ENCODE peak calls at places on chromosomes 4 and X, in six cellular contexts. U is uterus, S is sigmoid colon, J is spleen, G is lower leg skin, Z is IMR-90. V is an unnamed sample.

GRCh38 chr4:74206088-74206826 is 48.3 kb downstream of the MTHFD2L start:
- DNase-seq in G (no peak), Z (peak), U (no peak), J (no peak), S (no peak), V (no peak)

GRCh38 chr4:112765317-112765989 is 128.5 kb downstream of the LARP7 start:
- DNase-seq in S (no peak), U (no peak), G (no peak), Z (peak), J (no peak), V (no peak)

GRCh38 chr4:33715996-33716395 is 2528.3 kb downstream of the ARAP2 start:
- DNase-seq in S (no peak), J (no peak), U (no peak), Z (no peak), G (peak), V (no peak)

GRCh38 chr4:22428441-22428840 is 87.4 kb downstream of the ADGRA3 start:
- DNase-seq in G (no peak), U (no peak), S (no peak), Z (no peak), J (no peak), V (no peak)

GRCh38 chr4:76605099-76605563 is 170.1 kb downstream of the SHROOM3 start:
- DNase-seq in S (no peak), Z (peak), U (no peak), J (no peak), G (no peak), V (no peak)

GRCh38 chrX:107750263-107750662 is 25.3 kb downstream of the TSC22D3 start:
- DNase-seq in S (no peak), J (no peak), Z (no peak), U (no peak), G (no peak), V (no peak)

GRCh38 chr4:41594439-41594838 is 56.5 kb downstream of the LIMCH1 start:
- DNase-seq in G (no peak), U (peak), Z (no peak), J (no peak), S (peak), V (peak)

GRCh38 chr4:38663801-38664703 is at the start of gene KLF3:
- DNase-seq in J (peak), G (peak), Z (peak), S (peak), U (peak), V (peak)

GRCh38 chr4:183101956-183102480 is 3.0 kb downstream of the WWC2 start:
- DNase-seq in J (no peak), S (no peak), Z (no peak), G (no peak), U (no peak), V (no peak)

GRCh38 chr4:88318751-88319350 is 34.5 kb upstream of the PPM1K start:
- DNase-seq in S (no peak), G (no peak), J (no peak), U (no peak), Z (no peak), V (no peak)

GRCh38 chrX:115650916-115651315 is 89.9 kb downstream of the PLS3 start:
- DNase-seq in S (no peak), U (peak), Z (peak), J (peak), G (no peak), V (no peak)

GRCh38 chr4:109411964-109412363 is 21.7 kb upstream of the SEC24B start:
- DNase-seq in S (no peak), G (no peak), Z (no peak), U (no peak), J (no peak), V (no peak)

GRCh38 chr4:42369489-42369888 is 27.8 kb upstream of the SHISA3 start:
- DNase-seq in U (no peak), J (no peak), S (no peak), G (no peak), Z (no peak), V (no peak)

GRCh38 chr4:82561745-82562552 is at the start of gene TMEM150C:
- DNase-seq in Z (no peak), J (no peak), S (no peak), G (no peak), U (no peak), V (no peak)

GRCh38 chrX:40132751-40133150 is 35.0 kb upstream of the BCOR start:
- DNase-seq in S (peak), G (peak), J (no peak), U (peak), Z (peak), V (peak)

GRCh38 chr4:141636077-141636770 is at the start of gene IL15:
- DNase-seq in U (peak), Z (peak), G (peak), J (peak), S (peak), V (peak)

GRCh38 chrX:17682259-17682658 is 55.0 kb upstream of the SCML1 start:
- DNase-seq in J (no peak), G (no peak), Z (no peak), S (no peak), U (no peak), V (no peak)

GRCh38 chr4:30380404-30380998 is 339.7 kb upstream of the PCDH7 start:
- DNase-seq in J (no peak), Z (peak), S (no peak), U (no peak), G (no peak), V (no peak)

GRCh38 chr4:77600521-77601451 is 4.8 kb upstream of the CXCL13 start:
- DNase-seq in U (no peak), G (peak), Z (peak), S (no peak), J (no peak), V (no peak)

GRCh38 chr4:25234390-25235367 is 846 bp downstream of the PI4K2B start:
- DNase-seq in U (peak), J (peak), Z (peak), S (peak), G (peak), V (peak)

GRCh38 chr4:80072607-80073361 is at the start of gene ANTXR2:
- DNase-seq in S (peak), G (peak), Z (peak), U (peak), J (peak), V (peak)

GRCh38 chrX:341541-342101 is 23.0 kb upstream of the GTPBP6 start:
- DNase-seq in J (peak), Z (no peak), G (no peak), S (peak), U (no peak), V (peak)

GRCh38 chrX:148466292-148466691 is 34.1 kb upstream of the AFF2 start:
- DNase-seq in J (no peak), S (no peak), Z (no peak), U (no peak), G (no peak), V (no peak)

GRCh38 chr4:40613456-40613855 is 16.2 kb downstream of the RBM47 start:
- DNase-seq in J (no peak), G (no peak), U (no peak), Z (peak), S (no peak), V (no peak)

GRCh38 chrX:33128048-33128805 is 83.1 kb downstream of the DMD start:
- DNase-seq in J (no peak), Z (no peak), G (no peak), U (no peak), S (no peak), V (no peak)

GRCh38 chr4:21090098-21090666 is 389.9 kb downstream of the PACRGL start:
- DNase-seq in U (no peak), Z (no peak), S (no peak), J (no peak), G (no peak), V (no peak)

GRCh38 chr4:66572949-66573348 is 902.7 kb upstream of the EPHA5 start:
- DNase-seq in Z (peak), J (no peak), U (no peak), G (no peak), S (no peak), V (no peak)

GRCh38 chr4:184039963-184040383 is 134.9 kb downstream of the STOX2 start:
- DNase-seq in G (no peak), J (no peak), U (no peak), S (no peak), Z (no peak), V (no peak)

GRCh38 chrX:15546745-15547144 is 46.1 kb downstream of the BMX start:
- DNase-seq in J (no peak), G (no peak), S (no peak), Z (no peak), U (no peak), V (no peak)

GRCh38 chr4:35125995-35126712 is 1118.2 kb downstream of the ARAP2 start:
- DNase-seq in Z (no peak), J (no peak), S (no peak), U (no peak), G (no peak), V (no peak)

GRCh38 chrX:10577863-10578262 is 42.5 kb downstream of the MID1 start:
- DNase-seq in G (no peak), Z (no peak), U (no peak), J (no peak), S (no peak), V (no peak)

GRCh38 chrX:10579753-10580060 is 40.7 kb downstream of the MID1 start:
- DNase-seq in S (no peak), Z (peak), J (no peak), G (no peak), U (no peak), V (no peak)

GRCh38 chrX:10582215-10582733 is 38.1 kb downstream of the MID1 start:
- DNase-seq in G (no peak), Z (peak), U (no peak), J (no peak), S (no peak), V (no peak)

GRCh38 chrX:10576777-10577444 is 43.5 kb downstream of the MID1 start:
- DNase-seq in G (no peak), S (no peak), J (no peak), U (no peak), Z (no peak), V (no peak)

DNA sequence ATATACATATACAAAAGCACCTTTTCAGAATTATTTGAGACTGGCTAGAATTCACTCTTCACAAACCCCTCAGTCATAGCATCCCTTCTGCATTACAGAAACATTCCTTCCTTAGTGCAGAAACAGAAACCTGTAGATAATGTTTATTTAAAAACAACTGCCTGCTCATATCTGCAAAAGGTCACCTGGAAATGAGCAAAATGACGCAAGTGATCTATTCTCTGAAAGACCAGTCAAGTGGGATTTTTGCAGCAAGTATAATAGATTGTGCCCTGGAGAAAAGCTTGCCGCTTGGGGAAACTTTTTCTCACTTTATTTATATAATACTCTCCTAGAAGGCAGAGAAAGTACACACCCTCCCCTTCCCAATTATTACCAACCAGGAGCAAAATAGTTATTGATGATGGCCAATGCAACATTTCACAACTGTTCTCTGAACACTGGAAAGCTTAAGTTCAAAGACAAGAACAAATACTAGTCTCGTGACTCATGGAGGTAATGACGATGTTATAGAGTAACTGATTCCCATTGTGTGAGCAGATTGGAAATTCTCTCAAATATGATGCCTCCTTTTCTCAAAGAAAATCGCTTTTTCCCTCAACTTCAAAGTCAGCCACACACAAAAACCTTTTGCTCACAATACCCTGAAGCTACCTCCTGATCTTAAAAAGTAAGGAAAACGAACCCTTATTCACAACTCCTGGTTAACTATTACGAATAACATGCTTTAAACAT is 41.2 kb downstream of the MID1 start:
- DNase-seq in U (no peak), S (no peak), G (no peak), J (no peak), Z (peak), V (no peak)
- H3K4me3 ChIP-seq in U (no peak), S (no peak), G (no peak), J (no peak), Z (peak), V (no peak)

GRCh38 chr4:119299221-119300071 is 22.5 kb downstream of the FABP2 start:
- DNase-seq in Z (peak), S (no peak), U (no peak), G (no peak), J (no peak), V (no peak)

GRCh38 chr4:119302073-119302832 is 19.7 kb downstream of the FABP2 start:
- DNase-seq in U (no peak), Z (no peak), S (no peak), J (no peak), G (no peak), V (no peak)

GRCh38 chr4:119300072-119300387 is 21.9 kb downstream of the FABP2 start:
- DNase-seq in Z (peak), U (peak), S (peak), J (peak), G (peak), V (peak)

GRCh38 chr4:119297795-119298194 is 24.1 kb downstream of the FABP2 start:
- DNase-seq in U (no peak), G (no peak), S (no peak), J (no peak), Z (no peak), V (no peak)

DNA sequence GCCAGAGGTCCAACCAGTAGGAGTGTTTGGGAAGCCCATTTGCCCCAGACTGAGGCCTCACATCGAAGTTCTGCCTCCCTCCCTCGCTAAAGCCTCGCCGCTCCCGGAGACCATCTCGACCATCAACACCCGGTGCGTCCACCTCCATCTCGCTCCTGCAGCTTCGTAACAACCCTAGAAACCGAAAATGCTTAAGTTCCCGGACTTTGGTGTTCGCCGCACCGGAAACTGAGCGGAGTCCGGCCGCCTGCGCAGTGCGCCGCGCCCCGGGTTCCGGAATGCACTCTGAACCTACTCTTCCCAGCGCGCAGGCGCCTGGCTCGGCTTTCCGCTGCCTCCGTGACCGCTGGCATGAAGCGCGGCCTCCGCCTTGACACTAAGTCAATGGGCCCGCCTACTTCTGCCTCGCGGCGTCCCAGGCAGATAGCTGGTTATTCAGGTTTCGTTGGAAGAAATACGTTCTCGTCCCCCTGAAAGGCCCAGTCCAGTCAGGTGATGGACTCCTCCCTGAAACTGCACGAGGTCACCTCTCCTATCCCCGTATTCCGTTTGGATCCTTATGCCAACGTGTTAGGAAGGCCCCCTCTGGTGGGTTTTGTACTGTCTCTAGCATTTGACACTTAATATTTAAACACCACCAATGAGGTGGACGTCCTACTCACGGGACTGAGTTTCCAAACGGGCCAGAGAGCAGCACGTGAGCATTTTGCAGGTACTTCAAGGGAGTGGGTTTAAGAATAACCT is 21.4 kb downstream of the FABP2 start:
- DNase-seq in U (peak), S (peak), Z (peak), G (peak), J (peak), V (peak)
- TF ChIP-seq POLR2A in U (peak), S (peak), Z (peak), G (peak), J (peak), V (peak)

DNA sequence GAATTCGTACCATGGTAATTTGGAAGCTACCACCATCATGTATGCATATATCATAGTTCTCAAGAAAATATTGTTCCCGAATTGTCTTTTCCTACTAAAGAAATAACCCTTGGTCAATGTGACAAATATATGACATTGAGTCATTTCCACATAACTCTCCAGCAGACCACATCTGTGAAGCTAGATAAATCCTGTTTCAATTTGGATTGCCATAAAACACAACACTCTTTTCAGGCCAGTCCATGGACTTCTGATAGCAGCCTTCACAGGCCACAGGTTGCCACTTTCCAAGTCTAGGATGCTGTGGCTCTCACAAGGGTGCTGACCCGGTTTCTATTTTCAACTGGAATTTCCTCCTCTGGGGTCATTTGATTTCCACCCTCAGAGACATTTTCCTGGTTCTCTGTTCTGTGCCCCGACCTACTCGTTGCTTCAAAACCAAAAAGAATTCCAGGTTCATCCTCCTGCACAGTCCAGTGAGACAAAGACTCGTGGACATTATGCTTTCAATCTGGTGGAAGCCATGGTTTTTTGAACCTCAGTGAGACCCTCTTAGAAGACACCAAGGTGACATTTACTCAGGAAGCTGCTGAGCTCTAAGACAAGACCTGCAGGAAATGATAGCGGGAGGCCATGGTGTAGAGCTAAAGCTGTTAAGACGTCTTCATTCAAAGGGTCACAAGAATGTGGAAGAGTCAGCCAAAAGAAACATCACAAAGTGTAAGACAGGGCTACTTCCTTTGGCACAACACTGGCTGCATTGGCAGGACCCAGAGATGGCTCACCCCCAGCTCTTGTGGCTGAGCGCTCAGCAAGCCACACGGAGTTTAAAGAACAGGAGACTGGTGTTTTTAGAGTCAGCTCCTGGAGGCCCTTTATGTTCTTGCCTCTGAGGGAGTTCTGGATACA is 119.8 kb downstream of the AMELX start:
- DNase-seq in Z (no peak), S (no peak), J (no peak), G (no peak), U (no peak), V (no peak)
- H3K4me3 ChIP-seq in Z (no peak), S (no peak), J (no peak), G (no peak), U (no peak), V (no peak)

GRCh38 chrX:150568320-150569154 is at the start of gene MTM1:
- DNase-seq in S (peak), J (peak), Z (peak), U (peak), G (peak), V (peak)
- TF ChIP-seq POLR2A in S (peak), J (peak), Z (peak), U (peak), G (no peak), V (peak)

GRCh38 chr4:139550724-139551429 is 5.1 kb downstream of the SETD7 start:
- DNase-seq in Z (peak), U (peak), G (no peak), S (peak), J (no peak), V (no peak)
- H3K4me3 ChIP-seq in Z (no peak), U (no peak), G (no peak), S (no peak), J (no peak), V (no peak)

GRCh38 chr4:2800691-2801596 is 8.1 kb downstream of the SH3BP2 start:
- DNase-seq in G (no peak), Z (peak), J (peak), S (peak), U (peak), V (peak)
- TF ChIP-seq POLR2A in G (no peak), Z (no peak), J (no peak), S (no peak), U (no peak), V (no peak)

GRCh38 chrX:2710041-2710471 is 19.0 kb downstream of the CD99 start:
- DNase-seq in G (no peak), U (no peak), J (peak), Z (peak), S (peak), V (no peak)
- H3K4me3 ChIP-seq in G (no peak), U (peak), J (no peak), Z (no peak), S (no peak), V (peak)

GRCh38 chrX:52934704-52935468 is 23.4 kb downstream of the FAM156A start:
- DNase-seq in G (peak), U (peak), Z (peak), J (peak), S (peak), V (peak)
- TF ChIP-seq POLR2A in G (no peak), U (peak), Z (peak), J (peak), S (peak), V (peak)

DNA sequence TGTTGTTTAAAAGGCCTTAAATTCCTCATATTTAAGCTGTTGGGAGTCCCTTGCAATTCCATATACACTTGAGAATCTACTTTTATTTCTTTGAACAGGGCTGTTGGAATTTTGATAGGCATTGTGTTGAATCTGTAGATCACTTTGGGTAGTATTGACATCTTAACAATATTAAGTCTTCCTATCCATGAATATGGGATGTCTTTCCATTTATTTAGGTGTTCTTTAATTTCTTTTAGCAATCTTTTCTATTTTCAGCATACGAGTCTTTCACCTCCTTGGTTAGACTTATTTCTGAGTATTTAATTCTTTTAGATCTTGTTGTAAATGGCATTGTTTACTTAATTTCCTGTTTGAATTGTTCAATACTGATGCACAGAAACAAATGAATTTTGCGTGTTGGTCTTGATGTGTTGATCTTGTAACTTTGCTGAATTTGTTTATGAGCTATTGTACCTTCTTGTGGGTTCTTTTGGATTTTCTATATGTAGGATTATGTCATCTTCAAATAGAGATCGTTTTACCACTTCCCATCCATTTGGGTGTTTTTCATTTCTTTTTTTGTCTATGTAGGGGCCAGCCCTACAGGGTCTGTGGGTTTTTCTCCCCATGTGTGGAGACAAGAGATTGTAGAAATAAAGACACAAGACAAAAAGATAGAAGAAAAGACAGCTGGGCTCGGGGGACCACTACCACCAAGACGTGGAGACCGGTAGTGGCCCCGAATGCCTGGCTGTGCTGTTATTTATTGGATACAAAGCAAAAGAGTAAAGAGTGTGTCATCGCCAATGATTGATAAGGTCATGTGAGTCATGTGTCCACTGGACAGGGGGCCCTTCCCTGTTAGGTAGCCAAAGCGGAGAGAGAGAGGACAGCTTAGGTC is 18.2 kb upstream of the CTBP1 start:
- DNase-seq in U (no peak), Z (no peak), J (no peak), G (no peak), S (no peak), V (no peak)
- H3K4me3 ChIP-seq in U (no peak), Z (no peak), J (peak), G (no peak), S (no peak), V (no peak)

V was measured in gastrocnemius medialis.